ENCODE peak calls at places on chromosomes 12 and 14, in five cellular contexts. N, M, Z, P and G are unnamed samples.

GRCh38 chr12:104057771-104058197 is 6.5 kb upstream of the HCFC2 start:
- DNase-seq in N (peak; percentile 19), M (peak; percentile 76), Z (peak; percentile 63), P (peak; percentile 55), G (no peak)

GRCh38 chr12:104495786-104496185 is 39.0 kb downstream of the CHST11 start:
- DNase-seq in N (no peak), M (no peak), Z (peak; percentile 25), P (no peak), G (no peak)

GRCh38 chr14:106811167-106811566 is 1284.8 kb downstream of the TMEM121 start:
- DNase-seq in N (no peak), M (no peak), Z (no peak), P (no peak), G (no peak)

GRCh38 chr12:130555628-130556485 is 160.2 kb downstream of the RIMBP2 start:
- DNase-seq in N (no peak), M (peak; percentile 8), Z (no peak), P (no peak), G (no peak)

GRCh38 chr14:31990959-31991541 is 86.1 kb upstream of the ARHGAP5 start:
- DNase-seq in N (no peak), M (no peak), Z (peak; percentile 59), P (peak; percentile 60), G (no peak)

GRCh38 chr14:63922696-63923421 is 70.1 kb downstream of the SYNE2 start:
- DNase-seq in N (peak; percentile 72), M (no peak), Z (peak; percentile 15), P (peak; percentile 42), G (peak; percentile 2)

GRCh38 chr14:52125885-52126284 is 57.0 kb upstream of the NID2 start:
- DNase-seq in N (no peak), M (no peak), Z (no peak), P (no peak), G (no peak)

GRCh38 chr12:66449531-66449930 is 147.2 kb downstream of the HELB start:
- DNase-seq in N (no peak), M (no peak), Z (no peak), P (peak; percentile 78), G (no peak)

GRCh38 chr14:60656755-60657608 is 7.7 kb upstream of the SIX1 start:
- DNase-seq in N (peak; percentile 51), M (peak; percentile 88), Z (peak; percentile 83), P (peak; percentile 76), G (no peak)

GRCh38 chr12:56220611-56221232 is 1.0 kb downstream of the RNF41 start:
- DNase-seq in N (peak; percentile 45), M (peak; percentile 52), Z (peak; percentile 66), P (peak; percentile 33), G (no peak)

DNA sequence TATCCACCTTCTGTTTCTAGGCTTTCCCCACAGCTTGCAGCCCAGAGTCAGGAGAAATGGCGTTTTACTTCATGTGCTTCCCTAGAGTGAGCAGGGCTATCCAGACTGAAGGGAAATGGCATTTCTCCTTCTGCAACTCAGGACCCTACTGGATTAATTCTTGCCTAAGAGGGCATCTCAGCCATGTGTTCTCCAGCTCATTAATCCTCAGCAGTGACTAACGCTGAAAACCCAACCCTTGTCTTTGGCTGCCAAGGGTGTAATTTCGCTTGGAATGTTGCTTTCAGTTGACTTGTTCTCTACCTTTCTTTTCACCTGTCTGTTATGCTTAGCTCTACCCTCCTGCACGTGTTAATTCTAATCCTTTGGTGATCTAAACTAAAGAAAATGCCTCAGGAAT is 21.0 kb upstream of the EMP1 start:
- DNase-seq in N (no peak), M (no peak), Z (peak; percentile 88), P (peak; percentile 66), G (no peak)
- TF ChIP-seq EZH2phosphoT487 in N (no peak), M (no peak), Z (no peak), P (no peak), G (no peak)

DNA sequence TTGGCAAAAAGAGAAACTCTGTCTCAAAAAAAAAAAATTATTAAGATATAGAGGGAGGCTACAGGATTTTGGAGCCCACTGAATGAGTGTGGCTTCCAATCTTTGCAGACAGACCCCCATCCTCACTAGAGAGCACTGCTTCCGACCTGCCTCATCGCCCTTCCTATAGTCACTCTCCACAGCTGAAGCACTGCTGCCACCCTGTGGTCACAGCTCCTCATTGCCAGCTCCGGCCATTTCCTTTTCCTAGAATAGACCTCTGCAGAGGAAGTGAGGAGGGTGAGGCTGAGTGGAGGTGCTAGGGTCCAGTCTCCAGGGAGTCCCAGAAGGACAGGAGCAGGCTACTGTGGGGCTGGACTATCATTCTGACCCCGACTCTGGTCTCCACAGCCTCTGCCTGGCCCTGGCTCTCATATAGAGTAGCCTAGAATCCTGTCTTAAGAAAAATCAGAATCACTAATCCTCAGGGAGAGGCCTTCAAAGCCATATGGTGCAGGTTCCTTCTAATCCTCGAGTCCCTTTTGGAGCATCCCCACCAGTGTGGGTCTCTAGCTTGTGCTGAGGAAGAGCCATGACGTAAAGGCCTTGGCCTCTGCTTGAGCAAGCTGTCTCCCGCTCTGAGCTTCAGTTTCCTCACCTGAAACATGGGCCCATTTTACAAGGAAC is 1.4 kb upstream of the NPFF start:
- DNase-seq in N (peak; percentile 75), M (peak; percentile 93), Z (peak; percentile 83), P (peak; percentile 94), G (no peak)
- TF ChIP-seq EZH2phosphoT487 in N (no peak), M (no peak), Z (no peak), P (no peak), G (no peak)

GRCh38 chr14:94598816-94599655 is 13.2 kb upstream of the SERPINA3 start:
- DNase-seq in N (no peak), M (peak; percentile 24), Z (peak; percentile 98), P (peak; percentile 87), G (peak; percentile 96)
- TF ChIP-seq EZH2phosphoT487 in N (no peak), M (no peak), Z (no peak), P (no peak), G (no peak)

GRCh38 chr14:24883571-24883970 is 166.4 kb downstream of the STXBP6 start:
- DNase-seq in N (no peak), M (no peak), Z (peak; percentile 89), P (no peak), G (no peak)
- TF ChIP-seq EZH2phosphoT487 in N (no peak), M (no peak), Z (no peak), P (no peak), G (no peak)

DNA sequence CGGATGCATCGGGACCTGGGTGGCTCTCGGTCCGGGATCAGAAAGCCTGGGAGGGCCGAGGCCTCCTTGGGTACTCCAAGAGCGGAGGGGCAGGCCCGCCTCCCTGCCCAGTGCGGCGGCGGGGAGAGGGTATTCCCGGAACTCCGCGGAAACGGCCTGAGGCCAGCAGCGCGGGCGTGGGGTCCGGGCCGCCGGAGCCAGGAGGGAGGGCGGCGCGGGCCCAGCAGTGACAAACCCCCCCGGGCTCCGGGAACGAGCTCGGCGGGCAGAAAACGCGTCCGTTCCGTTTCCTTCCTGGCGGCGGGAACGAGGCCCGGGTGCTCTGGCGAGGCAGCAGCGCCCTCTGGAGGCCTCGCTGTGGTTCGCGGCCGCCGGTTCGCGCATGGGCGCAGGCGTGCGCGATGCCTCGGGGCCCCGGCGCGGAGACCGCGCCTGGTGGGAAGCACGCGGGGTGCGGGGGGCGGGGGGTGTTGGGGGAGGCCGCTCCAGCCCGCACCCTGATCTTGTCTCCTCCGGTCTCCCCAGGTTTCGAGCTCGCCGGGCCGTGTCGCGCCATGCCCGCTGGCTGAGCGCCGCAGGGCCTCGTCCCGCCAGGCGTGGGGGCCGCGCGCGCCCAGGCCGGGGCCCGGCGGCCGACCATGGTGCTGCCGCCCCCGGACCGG is 1.9 kb downstream of the TMEM121 start:
- DNase-seq in N (peak; percentile 81), M (peak; percentile 76), Z (peak; percentile 90), P (peak; percentile 79), G (no peak)
- TF ChIP-seq EZH2phosphoT487 in N (no peak), M (no peak), Z (no peak), P (no peak), G (no peak)

DNA sequence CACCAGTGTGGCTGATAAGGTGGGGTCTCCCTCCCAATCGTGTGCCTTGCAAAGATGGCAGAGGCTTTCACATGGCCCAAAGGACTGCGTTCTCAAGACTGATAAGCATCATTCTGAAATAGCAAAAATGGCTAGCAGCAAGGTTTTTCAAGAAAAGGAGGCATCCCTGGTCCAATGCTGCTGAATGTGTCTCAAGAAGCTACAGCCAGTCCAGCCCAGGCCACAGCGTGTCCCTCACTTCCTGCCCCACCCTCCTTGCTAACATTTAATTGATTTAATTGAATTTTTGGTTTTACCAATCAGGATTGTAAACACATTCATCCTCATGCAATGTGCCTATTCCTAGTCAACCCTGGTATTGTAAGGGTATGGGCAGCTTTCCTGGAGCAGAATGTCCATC is 55.9 kb downstream of the C14orf132 start:
- DNase-seq in N (no peak), M (no peak), Z (no peak), P (no peak), G (no peak)
- TF ChIP-seq EZH2phosphoT487 in N (no peak), M (no peak), Z (no peak), P (no peak), G (no peak)

GRCh38 chr12:90299121-90299520 is 590.5 kb upstream of the ATP2B1 start:
- DNase-seq in N (peak; percentile 85), M (no peak), Z (no peak), P (no peak), G (no peak)
- TF ChIP-seq EZH2phosphoT487 in N (no peak), M (no peak), Z (no peak), P (no peak), G (no peak)

DNA sequence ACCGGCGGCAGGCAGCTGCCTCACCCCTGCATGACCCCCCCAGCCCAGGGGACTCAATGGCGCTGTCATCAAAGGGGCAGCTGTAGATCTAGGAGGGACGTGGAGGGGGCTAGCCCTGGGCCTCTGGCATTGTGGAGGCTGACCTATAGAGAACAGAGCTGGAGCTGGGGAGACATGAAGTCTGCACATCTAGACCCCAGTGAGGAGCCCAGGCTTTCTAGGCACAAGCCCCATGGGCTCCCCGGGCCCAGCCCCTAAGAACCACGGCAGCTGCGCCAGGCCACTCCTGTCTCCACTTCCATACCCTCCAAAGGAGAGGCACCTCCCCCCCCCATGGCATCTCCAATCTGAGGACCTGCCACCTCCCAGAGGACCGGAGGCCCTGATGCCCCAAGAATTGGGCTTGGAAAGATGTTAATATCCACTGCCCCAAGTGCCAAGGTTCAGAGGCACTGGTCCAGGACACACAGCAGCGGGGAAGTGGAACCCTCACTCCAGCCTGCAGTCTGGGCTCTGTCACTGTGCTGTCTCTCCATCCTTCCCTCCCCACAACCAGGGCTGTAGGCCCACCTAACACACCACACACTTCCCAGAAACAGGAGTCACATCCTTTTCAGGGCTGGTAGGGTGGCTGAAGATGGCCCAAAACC is 4.5 kb downstream of the ANKRD9 start:
- DNase-seq in N (no peak), M (no peak), Z (no peak), P (no peak), G (no peak)
- TF ChIP-seq EZH2phosphoT487 in N (no peak), M (no peak), Z (no peak), P (no peak), G (no peak)